ENCODE peak calls at places on chromosomes 1 and 21, in eight cellular contexts. A is transverse colon, L is ovary, G is A549, Y is SK-N-SH, O is stomach, D is HepG2, Q is esophagus muscularis mucosa. E is an unnamed sample.

GRCh38 chr1:116178837-116179236 is 67.6 kb downstream of the MAB21L3 start:
- DNase-seq in L (no peak), O (peak), G (no peak), Y (no peak), D (no peak), A (peak), Q (peak), E (no peak)

GRCh38 chr1:79040424-79041089 is 34.0 kb upstream of the ADGRL4 start:
- DNase-seq in Q (no peak), Y (peak), L (no peak), G (no peak), O (no peak), A (no peak), D (no peak), E (no peak)

GRCh38 chr1:41371630-41372599 is 10.7 kb downstream of the FOXO6 start:
- DNase-seq in G (no peak), D (peak), Y (peak), L (peak), A (no peak), Q (no peak), O (no peak), E (no peak)

GRCh38 chr1:50415235-50416149 is 7.8 kb downstream of the DMRTA2 start:
- DNase-seq in A (no peak), L (no peak), Y (peak), Q (no peak), D (no peak), O (no peak), G (no peak), E (no peak)

GRCh38 chr1:167661527-167662436 is 31.8 kb downstream of the RCSD1 start:
- DNase-seq in Q (no peak), L (no peak), G (peak), O (no peak), Y (no peak), D (no peak), A (no peak), E (no peak)

GRCh38 chr1:60990719-60991100 is 91.7 kb upstream of the NFIA start:
- DNase-seq in L (no peak), Y (peak), Q (no peak), D (no peak), A (no peak), G (no peak), O (no peak), E (no peak)

GRCh38 chr1:58047265-58047858 is 499.2 kb downstream of the OMA1 start:
- DNase-seq in O (no peak), Y (peak), G (peak), Q (no peak), D (peak), L (no peak), A (peak), E (no peak)

GRCh38 chr21:16773206-16773605 is 739.6 kb upstream of the CXADR start:
- DNase-seq in O (no peak), A (no peak), G (no peak), D (no peak), Y (no peak), L (no peak), Q (no peak), E (no peak)

GRCh38 chr1:152035406-152036315 is 1.1 kb downstream of the S100A11 start:
- DNase-seq in A (peak), G (peak), Q (no peak), D (no peak), O (no peak), L (no peak), Y (no peak), E (no peak)

GRCh38 chr1:58781541-58782307 is 2.1 kb downstream of the JUN start:
- DNase-seq in A (peak), O (peak), L (peak), Q (no peak), Y (peak), D (no peak), G (no peak), E (peak)

GRCh38 chr1:27633640-27634165 is 1.3 kb downstream of the FGR start:
- DNase-seq in G (no peak), L (no peak), Q (no peak), Y (no peak), D (no peak), A (no peak), O (no peak), E (no peak)
- H3K27ac ChIP-seq in G (no peak), L (no peak), Q (peak), Y (no peak), D (no peak), A (peak), O (peak), E (peak)

DNA sequence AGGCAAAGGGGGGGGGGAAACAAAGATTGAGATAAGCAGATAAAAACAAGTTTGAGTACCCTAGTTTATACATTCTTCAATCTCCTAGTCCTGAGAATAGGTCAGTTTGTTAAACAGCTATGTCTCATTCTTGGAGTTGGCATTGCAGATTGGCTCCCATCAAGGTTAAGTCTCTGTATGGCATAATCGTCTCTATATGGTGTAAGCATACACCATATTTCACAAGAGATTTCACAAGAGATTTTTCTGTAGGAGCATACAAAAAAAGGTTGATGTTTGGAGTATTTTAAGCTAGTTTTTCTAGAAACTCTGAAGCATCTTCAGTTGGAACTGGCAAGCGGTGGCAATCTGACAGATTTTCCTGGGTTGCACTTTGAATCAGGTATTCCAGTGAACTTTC is 35.8 kb downstream of the NCAM2 start:
- DNase-seq in G (no peak), Q (no peak), D (no peak), Y (no peak), A (no peak), L (no peak), O (no peak), E (no peak)
- TF ChIP-seq EP300 in G (no peak), Q (no peak), D (no peak), Y (no peak), A (no peak), L (no peak), O (no peak), E (no peak)

GRCh38 chr1:221841291-221841982 is 99.5 kb upstream of the DUSP10 start:
- DNase-seq in Q (no peak), A (no peak), G (no peak), L (no peak), D (no peak), Y (no peak), O (no peak), E (no peak)
- H3K27ac ChIP-seq in Q (no peak), A (no peak), G (peak), L (no peak), D (no peak), Y (no peak), O (no peak), E (no peak)

DNA sequence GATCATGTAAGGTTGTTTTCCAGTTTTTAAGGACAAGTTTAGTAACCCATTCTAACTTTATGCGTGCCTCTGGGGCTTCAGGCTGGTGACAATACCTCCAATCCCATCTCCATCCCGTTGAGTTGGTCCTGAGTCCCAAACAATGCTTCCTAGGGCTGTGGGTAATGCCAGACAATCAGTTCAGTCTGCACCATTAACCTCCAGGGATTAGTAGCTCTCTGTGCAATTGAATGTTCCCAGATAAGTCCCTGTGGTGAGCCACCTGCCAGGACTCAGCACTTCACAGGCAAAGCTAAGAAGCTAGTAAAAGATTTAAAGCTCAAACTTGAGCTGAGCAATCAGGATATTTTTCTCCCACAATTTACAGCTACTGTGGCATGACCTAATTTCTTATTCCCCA is 462.2 kb upstream of the PTBP2 start:
- DNase-seq in D (no peak), L (no peak), Q (no peak), O (no peak), Y (no peak), A (no peak), G (no peak), E (no peak)
- TF ChIP-seq EP300 in D (no peak), L (no peak), Q (no peak), O (no peak), Y (no peak), A (no peak), G (no peak), E (no peak)

GRCh38 chr1:160114085-160114484 is 1.5 kb upstream of the ATP1A2 start:
- DNase-seq in D (no peak), G (no peak), O (no peak), L (no peak), Q (no peak), Y (no peak), A (no peak), E (no peak)
- H3K27ac ChIP-seq in D (no peak), G (peak), O (peak), L (no peak), Q (peak), Y (no peak), A (peak), E (no peak)

GRCh38 chr1:11708554-11709350 is 17.2 kb downstream of the DRAXIN start:
- DNase-seq in L (no peak), D (no peak), O (no peak), G (no peak), Q (no peak), A (no peak), Y (no peak), E (no peak)
- TF ChIP-seq EP300 in L (no peak), D (no peak), O (no peak), G (no peak), Q (no peak), A (no peak), Y (no peak), E (no peak)

E was measured in upper lobe of left lung.